ENCODE peak calls at places on chromosomes 4 and X, in six cellular contexts. R is activated T-helper 1 cell treated with Interleukin-2 at 50 U/mL for 16 hours, Z is T-helper 9 cell, S is skeletal muscle cell, H is RPMI8226, G is uterus. E is an unnamed sample.

GRCh38 chr4:122224348-122224747 is 72.2 kb downstream of the BLTP1 start:
- DNase-seq in H (no peak), Z (peak), R (peak), S (no peak), G (no peak), E (peak)

GRCh38 chr4:972651-973424 is 531 bp downstream of the DGKQ start:
- DNase-seq in R (peak), H (no peak), S (no peak), G (peak), Z (peak), E (no peak)

GRCh38 chr4:145679991-145680455 is at the start of gene C4orf51:
- DNase-seq in R (no peak), G (no peak), Z (no peak), H (no peak), S (peak), E (no peak)

GRCh38 chr4:33551244-33551643 is 2693.1 kb downstream of the ARAP2 start:
- DNase-seq in R (no peak), Z (no peak), H (no peak), S (no peak), G (no peak), E (no peak)

GRCh38 chr4:99968330-99968729 is 18.3 kb upstream of the H2AZ1 start:
- DNase-seq in Z (no peak), S (peak), H (no peak), G (no peak), R (no peak), E (no peak)

GRCh38 chr4:37760840-37761239 is 65.6 kb upstream of the PGM2 start:
- DNase-seq in Z (no peak), G (peak), S (no peak), H (no peak), R (no peak), E (no peak)

GRCh38 chr4:127698789-127699200 is 31.4 kb upstream of the SLC25A31 start:
- DNase-seq in S (peak), R (no peak), H (no peak), Z (no peak), G (no peak), E (peak)

GRCh38 chr4:54663181-54663580 is 5.4 kb downstream of the KIT start:
- DNase-seq in G (no peak), H (no peak), S (no peak), R (no peak), Z (no peak), E (peak)

GRCh38 chrX:49291615-49292337 is 11.7 kb upstream of the GAGE10 start:
- DNase-seq in H (peak), R (peak), S (no peak), G (peak), Z (peak), E (peak)

GRCh38 chrX:39883664-39884063 is 214.1 kb downstream of the BCOR start:
- DNase-seq in S (no peak), R (no peak), H (no peak), G (no peak), Z (no peak), E (no peak)

GRCh38 chr4:40856836-40857362 is 107.1 kb downstream of the NSUN7 start:
- DNase-seq in H (no peak), S (peak), R (peak), Z (no peak), G (peak), E (peak)

GRCh38 chr4:37653601-37654000 is 32.6 kb downstream of the RELL1 start:
- DNase-seq in S (no peak), Z (no peak), R (no peak), G (no peak), H (peak), E (peak)